ENCODE peak calls at places on chromosomes 11 and 22, in four cellular contexts. K is body of pancreas, N is tibial nerve, L is Peyer's patch. D is an unnamed sample.

GRCh38 chr11:36730761-36731160 is 132.7 kb upstream of the RAG2 start:
- DNase-seq in K (no peak), L (no peak), N (no peak), D (no peak)

GRCh38 chr11:3158131-3158591 is 6.9 kb downstream of the OSBPL5 start:
- DNase-seq in K (no peak), L (no peak), N (no peak), D (no peak)

GRCh38 chr11:102163368-102163767 is 53.1 kb downstream of the YAP1 start:
- DNase-seq in N (no peak), K (no peak), L (no peak), D (no peak)

GRCh38 chr11:10122337-10123197 is 171.5 kb downstream of the SBF2 start:
- DNase-seq in N (peak; percentile 56), K (no peak), L (no peak), D (peak; percentile 54)

GRCh38 chr11:65649656-65650546 is 12.0 kb downstream of the SIPA1 start:
- DNase-seq in K (no peak), L (no peak), N (no peak), D (peak; percentile 19)

GRCh38 chr11:116955548-116955947 is 118.1 kb upstream of the APOA1 start:
- DNase-seq in N (no peak), L (no peak), K (no peak), D (no peak)

GRCh38 chr22:46081831-46082210 is 68.5 kb upstream of the PPARA start:
- DNase-seq in K (peak; percentile 40), L (peak; percentile 43), N (no peak), D (peak; percentile 43)

GRCh38 chr11:2998073-2998850 is 6.1 kb upstream of the NAP1L4 start:
- DNase-seq in N (no peak), L (peak; percentile 36), K (peak; percentile 82), D (no peak)

GRCh38 chr11:67507242-67507890 is 596 bp downstream of the CDK2AP2 start:
- DNase-seq in L (peak; percentile 92), N (peak; percentile 62), K (peak; percentile 84), D (peak; percentile 74)

GRCh38 chr22:26606611-26607010 is 11.2 kb downstream of the CRYBB1 start:
- DNase-seq in N (no peak), L (no peak), K (no peak), D (no peak)

GRCh38 chr11:119567667-119568582 is 145.0 kb upstream of the THY1 start:
- DNase-seq in N (no peak), L (no peak), K (no peak), D (no peak)

GRCh38 chr22:44957267-44957905 is 52.4 kb downstream of the PHF21B start:
- DNase-seq in K (no peak), L (no peak), N (no peak), D (no peak)

GRCh38 chr11:95364324-95365295 is 133.6 kb upstream of the SESN3 start:
- DNase-seq in N (no peak), L (no peak), K (no peak), D (no peak)

GRCh38 chr11:93652161-93652597 is 9.3 kb upstream of the CEP295 start:
- DNase-seq in N (peak; percentile 65), K (peak; percentile 32), L (peak; percentile 55), D (peak; percentile 50)

GRCh38 chr11:63553759-63554158 is 9.4 kb downstream of the PLAAT2 start:
- DNase-seq in N (no peak), K (no peak), L (peak; percentile 65), D (peak; percentile 44)

GRCh38 chr11:86740628-86741488 is 59.5 kb upstream of the PRSS23 start:
- DNase-seq in K (peak; percentile 46), L (peak; percentile 51), N (peak; percentile 56), D (peak; percentile 81)

GRCh38 chr11:42065199-42065598 is 605.7 kb upstream of the LRRC4C start:
- DNase-seq in N (no peak), K (no peak), L (no peak), D (no peak)

GRCh38 chr11:7904910-7905309 is 26.2 kb downstream of the OR10A6 start:
- DNase-seq in N (no peak), K (no peak), L (no peak), D (no peak)

GRCh38 chr11:102760355-102761035 is 19.9 kb downstream of the MMP10 start:
- DNase-seq in L (no peak), N (peak; percentile 16), K (no peak), D (no peak)

GRCh38 chr11:111186308-111186967 is 59.1 kb upstream of the POU2AF2 start:
- DNase-seq in N (no peak), K (no peak), L (no peak), D (no peak)

GRCh38 chr22:23396362-23397007 is 183.6 kb downstream of the IGLL1 start:
- DNase-seq in N (no peak), K (no peak), L (peak; percentile 21), D (no peak)

GRCh38 chr22:20566420-20567260 is 59.2 kb downstream of the MED15 start:
- DNase-seq in L (peak; percentile 77), K (no peak), N (peak; percentile 28), D (no peak)

GRCh38 chr22:48451891-48452290 is 1375.8 kb downstream of the BRD1 start:
- DNase-seq in K (no peak), N (no peak), L (no peak), D (no peak)

GRCh38 chr22:41838842-41839618 is 6.1 kb downstream of the SREBF2 start:
- DNase-seq in N (no peak), K (no peak), L (no peak), D (no peak)
- H3K36me3 ChIP-seq in N (no peaks in the 10 kb centered on the region), K (no peaks in the 10 kb centered on the region), L (peaks cover 15% of the 10 kb centered on the region), D (peaks cover 20% of the 10 kb centered on the region)

GRCh38 chr11:59992420-59992819 is 24.6 kb upstream of the OOSP4B start:
- DNase-seq in N (no peak), K (no peak), L (no peak), D (no peak)

GRCh38 chr11:59990421-59990820 is 26.6 kb upstream of the OOSP4B start:
- DNase-seq in L (no peak), K (no peak), N (no peak), D (no peak)
- TF ChIP-seq POLR2A in L (no peak), K (no peak), N (no peak), D (no peak)

GRCh38 chr11:71293961-71294782 is 41.8 kb upstream of the SHANK2 start:
- DNase-seq in K (no peak), N (no peak), L (no peak), D (peak; percentile 17)
- H3K27ac ChIP-seq in K (no peak overlapping the region), N (no peak overlapping the region), L (no peak overlapping the region), D (no peak overlapping the region)

GRCh38 chr11:71501071-71501985 is 25.7 kb upstream of the KRTAP5-7 start:
- DNase-seq in K (no peak), N (no peak), L (no peak), D (no peak)

GRCh38 chr11:71500601-71501021 is 26.5 kb upstream of the KRTAP5-7 start:
- DNase-seq in K (no peak), L (no peak), N (no peak), D (peak; percentile 60)

GRCh38 chr11:71499546-71499945 is 27.5 kb upstream of the KRTAP5-7 start:
- DNase-seq in N (no peak), L (no peak), K (no peak), D (peak; percentile 52)

GRCh38 chr11:71502871-71503435 is 24.1 kb upstream of the KRTAP5-7 start:
- DNase-seq in K (no peak), N (no peak), L (no peak), D (no peak)

DNA sequence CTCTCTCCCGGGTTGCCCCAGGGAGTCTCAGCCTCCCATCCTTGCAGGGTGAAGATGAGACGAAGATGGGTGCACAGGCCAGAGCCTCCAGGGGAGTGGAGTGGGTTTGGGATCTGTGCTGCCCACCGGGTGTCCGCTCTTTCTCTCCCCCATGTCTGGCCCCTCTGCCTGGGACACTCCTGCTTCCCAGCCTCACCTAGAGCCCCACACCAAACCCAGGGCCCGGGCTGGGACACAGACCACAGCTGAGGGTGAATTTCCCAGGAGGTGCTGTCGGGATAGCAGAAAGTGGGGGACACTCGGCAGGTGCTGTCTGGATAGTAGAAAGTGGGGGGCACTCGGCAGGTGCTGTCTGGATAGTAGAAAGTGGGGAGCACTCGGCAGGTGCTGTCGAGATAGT is 25.0 kb upstream of the KRTAP5-7 start:
- DNase-seq in N (no peak), L (no peak), K (no peak), D (no peak)
- H3K36me3 ChIP-seq in N (no peaks in the 10 kb centered on the region), L (peaks cover 83% of the 10 kb centered on the region), K (peaks cover 11% of the 10 kb centered on the region), D (no peaks in the 10 kb centered on the region)

DNA sequence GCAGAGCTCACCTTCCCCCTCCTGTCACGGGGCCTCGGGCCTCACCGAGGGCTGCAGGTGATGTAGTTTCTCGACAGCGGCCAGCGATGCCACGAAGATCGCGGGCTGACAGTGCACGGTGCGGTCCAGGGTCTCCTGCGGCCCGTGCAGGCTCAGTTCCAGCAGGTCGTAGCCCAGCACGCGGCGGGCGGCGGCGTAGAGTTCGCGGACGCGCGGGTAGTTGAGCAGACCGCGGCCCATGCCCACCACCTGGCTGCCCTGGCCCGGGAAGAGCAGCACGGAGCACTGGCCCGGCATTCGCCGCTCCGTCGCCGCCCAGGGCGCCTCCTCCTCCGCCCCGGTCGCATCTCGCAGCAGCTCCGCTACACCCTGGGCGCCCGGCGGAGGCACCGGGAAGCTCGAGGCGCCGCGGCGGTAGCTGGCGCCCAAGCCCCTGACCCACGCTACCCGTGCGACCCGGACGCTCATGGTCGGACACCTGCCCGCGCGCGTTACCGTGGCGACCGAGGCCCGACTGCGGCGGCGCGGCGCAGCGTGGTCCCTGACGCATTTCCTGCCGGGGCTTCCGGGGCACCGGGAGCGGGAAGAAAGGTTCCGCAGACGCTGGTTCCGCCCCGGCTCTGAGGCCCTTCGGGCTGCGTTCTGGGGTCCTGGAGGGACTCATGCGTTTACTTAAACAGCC is at the start of gene MCAT:
- DNase-seq in N (peak; percentile 73), L (peak; percentile 94), K (peak; percentile 85), D (peak; percentile 87)
- TF ChIP-seq POLR2A in N (no peak), L (peak; percentile 50), K (peak; percentile 28), D (peak; percentile 51)

DNA sequence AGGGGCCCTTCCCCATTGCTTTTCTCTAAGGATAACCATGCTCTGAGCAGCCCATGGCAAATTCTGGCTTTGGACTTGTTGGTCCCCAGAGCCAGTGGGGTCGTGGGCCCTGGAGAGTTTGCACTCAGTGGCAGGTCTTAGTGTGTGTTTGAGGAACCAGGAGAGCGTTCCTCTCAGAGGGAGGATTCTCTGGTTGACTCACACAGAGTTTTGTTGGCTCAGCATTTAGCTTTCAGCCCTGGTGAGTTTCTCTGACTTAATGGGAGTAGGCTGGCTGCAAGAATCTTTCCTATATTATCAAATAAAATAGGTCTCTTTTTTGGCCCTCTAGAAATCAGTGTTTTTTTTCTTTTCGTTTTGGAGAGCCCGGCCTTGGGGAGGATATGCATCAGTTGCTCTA is 20.9 kb downstream of the ST14 start:
- DNase-seq in K (no peak), L (no peak), N (no peak), D (peak; percentile 49)
- H3K27ac ChIP-seq in K (peak overlapping the region; percentile 46), L (peak overlapping the region; percentile 89), N (peak overlapping the region; percentile 69), D (peak overlapping the region; percentile 90)